ENCODE peak calls at places on chromosomes 11 and 22, in four cellular contexts. O is thyroid gland, Y is right lobe of liver, W is transverse colon. P is an unnamed sample.

GRCh38 chr11:89279176-89279575 is 101.5 kb downstream of the TYR start:
- DNase-seq in O (no peak), Y (no peak), W (peak; percentile 10), P (no peak)

GRCh38 chr11:73121692-73122091 is 20.4 kb downstream of the FCHSD2 start:
- DNase-seq in O (no peak), Y (no peak), W (no peak), P (no peak)

GRCh38 chr11:72119188-72119587 is 6.7 kb upstream of the ANAPC15 start:
- DNase-seq in O (no peak), Y (no peak), W (no peak), P (no peak)

GRCh38 chr11:93487032-93487483 is 56.1 kb downstream of the SMCO4 start:
- DNase-seq in O (no peak), Y (peak; percentile 81), W (no peak), P (no peak)

GRCh38 chr11:124301482-124301881 is 12.3 kb downstream of the OR8D1 start:
- DNase-seq in O (no peak), Y (no peak), W (no peak), P (no peak)

GRCh38 chr11:57379732-57380131 is 1.2 kb downstream of the PRG3 start:
- DNase-seq in O (peak; percentile 12), Y (no peak), W (no peak), P (no peak)

GRCh38 chr11:15692739-15693138 is 578.0 kb downstream of the INSC start:
- DNase-seq in O (no peak), Y (no peak), W (no peak), P (no peak)

GRCh38 chr11:353315-353857 is 15.9 kb upstream of the B4GALNT4 start:
- DNase-seq in O (peak; percentile 82), Y (peak; percentile 94), W (peak; percentile 73), P (peak; percentile 88)

GRCh38 chr11:119065369-119065768 is 2.2 kb upstream of the VPS11 start:
- DNase-seq in O (no peak), Y (no peak), W (peak; percentile 20), P (no peak)

GRCh38 chr11:62374801-62375200 is 37.6 kb downstream of the ASRGL1 start:
- DNase-seq in O (no peak), Y (no peak), W (no peak), P (no peak)

GRCh38 chr11:20544536-20545237 is 54.7 kb upstream of the SLC6A5 start:
- DNase-seq in O (no peak), Y (no peak), W (no peak), P (no peak)

GRCh38 chr11:8345179-8345578 is 81.5 kb upstream of the LMO1 start:
- DNase-seq in O (no peak), Y (no peak), W (no peak), P (no peak)

GRCh38 chr11:65416341-65417185 is 6.0 kb upstream of the NEAT1 start:
- DNase-seq in O (peak; percentile 93), Y (peak; percentile 95), W (peak; percentile 96), P (peak; percentile 93)

GRCh38 chr11:111049131-111049530 is 196.4 kb upstream of the POU2AF2 start:
- DNase-seq in O (no peak), Y (no peak), W (no peak), P (no peak)

GRCh38 chr11:68798221-68798813 is 43.4 kb downstream of the CPT1A start:
- DNase-seq in O (peak; percentile 18), Y (peak; percentile 34), W (peak; percentile 34), P (no peak)

GRCh38 chr22:33722817-33723216 is 197.5 kb downstream of the LARGE1 start:
- DNase-seq in O (no peak), Y (no peak), W (no peak), P (no peak)

GRCh38 chr22:35870517-35871275 is 153.0 kb downstream of the APOL5 start:
- DNase-seq in O (no peak), Y (no peak), W (no peak), P (no peak)

GRCh38 chr11:134725939-134726639 is 314.0 kb upstream of the B3GAT1 start:
- DNase-seq in O (peak; percentile 74), Y (no peak), W (peak; percentile 24), P (peak; percentile 44)
- H3K4me1 ChIP-seq in O (peaks cover 32% of the 10 kb centered on the region), Y (no peaks in the 10 kb centered on the region), W (no peaks in the 10 kb centered on the region), P (no peaks in the 10 kb centered on the region)

GRCh38 chr22:43419371-43420080 is 7.7 kb downstream of the MPPED1 start:
- DNase-seq in O (no peak), Y (no peak), W (no peak), P (peak; percentile 24)
- H3K27me3 ChIP-seq in O (no peaks in the 10 kb centered on the region), Y (no peaks in the 10 kb centered on the region), W (peaks cover 42% of the 10 kb centered on the region), P (no peaks in the 10 kb centered on the region)

DNA sequence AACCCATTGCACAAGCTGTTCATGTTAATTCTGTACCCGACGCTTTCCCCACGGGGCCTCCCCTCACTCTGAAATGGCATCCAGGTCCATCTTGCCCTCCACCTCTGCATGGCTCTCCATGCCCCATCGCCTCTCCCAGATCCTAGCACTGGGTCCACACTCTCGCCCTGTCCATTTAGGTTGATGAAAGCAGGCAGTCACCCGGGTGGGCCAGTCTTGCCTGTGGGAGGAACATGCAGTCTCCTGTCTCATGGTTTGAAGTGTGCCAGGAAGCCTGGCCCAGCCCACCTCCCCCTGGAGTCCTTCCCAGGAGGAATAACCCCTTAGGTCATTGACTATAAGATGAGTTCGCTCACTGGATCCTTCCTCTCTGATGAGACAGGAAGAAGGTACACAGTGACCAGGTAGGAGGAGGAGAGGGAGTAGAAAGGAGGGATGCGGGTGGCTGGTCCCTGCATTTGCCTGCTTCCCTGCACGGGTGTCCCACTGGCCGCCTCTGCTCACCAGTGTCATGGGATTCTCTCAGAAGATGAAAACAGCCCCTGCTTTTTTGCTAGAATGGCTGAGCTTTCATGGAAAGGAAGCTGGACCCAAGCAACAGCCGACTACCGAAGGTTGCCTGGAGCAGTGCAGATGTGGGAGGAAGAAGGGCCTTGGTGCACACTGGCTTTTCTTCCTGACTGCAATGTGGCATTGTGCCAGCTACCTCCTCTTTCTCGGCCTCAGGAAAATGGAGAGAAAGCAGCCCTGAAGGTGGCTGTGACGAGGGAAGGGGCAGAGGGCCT is 6.8 kb downstream of the TMEM121B start:
- DNase-seq in O (no peak), Y (no peak), W (no peak), P (no peak)
- H3K4me1 ChIP-seq in O (peaks cover 4% of the 10 kb centered on the region), Y (no peaks in the 10 kb centered on the region), W (no peaks in the 10 kb centered on the region), P (peaks cover 9% of the 10 kb centered on the region)

DNA sequence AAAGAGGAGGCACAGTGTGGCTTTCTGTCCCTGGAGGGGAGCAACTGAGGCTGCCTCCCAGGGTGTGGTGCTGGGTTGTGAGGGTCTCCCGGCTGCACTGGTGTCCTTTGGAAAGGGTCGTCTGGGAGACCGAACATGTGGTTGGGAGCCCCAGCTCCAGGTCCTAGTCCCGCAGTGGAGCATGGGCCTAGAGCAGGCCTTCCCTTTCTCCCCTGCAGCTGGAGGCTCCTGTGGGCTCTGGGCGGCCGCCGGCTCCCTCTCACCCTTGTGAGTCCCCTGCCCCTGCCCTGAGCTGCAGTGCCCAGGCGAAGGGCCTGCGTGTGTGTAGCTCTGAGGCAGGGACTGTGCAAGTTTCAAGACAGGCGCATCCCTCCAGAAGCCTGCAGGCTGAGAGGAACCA is 1492.7 kb downstream of the BRD1 start:
- DNase-seq in O (no peak), Y (no peak), W (no peak), P (no peak)
- H3K27me3 ChIP-seq in O (no peaks in the 10 kb centered on the region), Y (no peaks in the 10 kb centered on the region), W (peaks cover under 1% of the 10 kb centered on the region), P (peaks cover 2% of the 10 kb centered on the region)

GRCh38 chr11:60847906-60848305 is 6.0 kb downstream of the CCDC86 start:
- DNase-seq in O (no peak), Y (no peak), W (no peak), P (no peak)
- H3K4me1 ChIP-seq in O (peaks cover 12% of the 10 kb centered on the region), Y (no peaks in the 10 kb centered on the region), W (peaks cover 13% of the 10 kb centered on the region), P (peaks cover 21% of the 10 kb centered on the region)

DNA sequence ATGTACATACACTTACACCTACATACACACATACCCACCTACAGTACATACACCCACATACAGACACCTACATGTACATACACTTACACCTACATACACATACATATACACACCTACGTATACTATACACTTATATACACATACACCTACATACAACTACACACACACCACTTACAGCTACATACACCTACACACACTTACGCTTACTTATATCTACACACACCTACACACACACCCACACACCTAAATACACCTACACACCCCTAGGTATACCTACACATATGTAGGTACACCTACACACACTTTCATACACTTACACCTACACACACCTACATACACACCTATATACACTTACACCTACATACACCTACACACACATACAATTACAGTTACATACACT is 61.0 kb downstream of the ARHGAP8 start:
- DNase-seq in O (no peak), Y (no peak), W (no peak), P (no peak)
- H3K27me3 ChIP-seq in O (no peaks in the 10 kb centered on the region), Y (no peaks in the 10 kb centered on the region), W (no peaks in the 10 kb centered on the region), P (no peaks in the 10 kb centered on the region)